ENCODE peak calls at places on chromosomes 1 and 21, in seven cellular contexts. G, C, I, M, P, Q and D are unnamed samples.

GRCh38 chr1:54989473-54989872 is 9.0 kb downstream of the TMEM61 start:
- DNase-seq in I (no peak), C (no peak), Q (peak; percentile 78), G (peak; percentile 41), P (no peak), M (peak; percentile 40), D (peak; percentile 30)

GRCh38 chr1:189192741-189193140 is 1284.9 kb downstream of the BRINP3 start:
- DNase-seq in M (no peak), C (no peak), Q (no peak), P (no peak), I (no peak), G (no peak), D (no peak)

GRCh38 chr1:197614916-197615692 is 160.2 kb downstream of the DENND1B start:
- DNase-seq in I (peak; percentile 27), M (peak; percentile 31), G (peak; percentile 40), P (peak; percentile 48), Q (peak; percentile 35), C (no peak), D (peak; percentile 28)

GRCh38 chr1:4684849-4685248 is 30.4 kb downstream of the AJAP1 start:
- DNase-seq in M (no peak), Q (no peak), C (no peak), P (no peak), G (no peak), I (no peak), D (no peak)

GRCh38 chr1:63486679-63487078 is 36.3 kb downstream of the ITGB3BP start:
- DNase-seq in C (no peak), G (no peak), M (no peak), P (no peak), I (no peak), Q (no peak), D (no peak)

GRCh38 chr1:51372561-51372960 is 42.2 kb upstream of the TTC39A start:
- DNase-seq in C (no peak), I (no peak), P (no peak), G (no peak), Q (no peak), M (no peak), D (no peak)

GRCh38 chr1:200794506-200795065 is 55.9 kb downstream of the CAMSAP2 start:
- DNase-seq in M (no peak), Q (no peak), I (no peak), C (no peak), G (no peak), P (no peak), D (no peak)

GRCh38 chr1:3444736-3445135 is 9.7 kb upstream of the ARHGEF16 start:
- DNase-seq in M (no peak), C (no peak), P (no peak), I (no peak), G (no peak), Q (no peak), D (no peak)

GRCh38 chr21:23374155-23374554 is 2233.1 kb downstream of the MRPL39 start:
- DNase-seq in C (no peak), P (no peak), I (no peak), Q (no peak), G (no peak), M (no peak), D (no peak)

GRCh38 chr1:45266151-45266801 is 59.9 kb upstream of the ZSWIM5 start:
- DNase-seq in G (no peak), M (no peak), I (peak; percentile 91), P (peak; percentile 14), Q (peak; percentile 73), C (no peak), D (peak; percentile 13)

GRCh38 chr1:156706647-156707008 is 1.2 kb upstream of the CRABP2 start:
- DNase-seq in I (peak; percentile 56), C (no peak), M (no peak), Q (peak; percentile 57), P (no peak), G (peak; percentile 72), D (no peak)